ENCODE peak calls at places on chromosome 12, in four cellular contexts. X is cardiac muscle cell, B is neural crest cell, H is transverse colon. Z is an unnamed sample.

GRCh38 chr12:227923-228845 is 14.2 kb upstream of the SLC6A12 start:
- DNase-seq in X (no peak), H (no peak), B (no peak), Z (no peak)

GRCh38 chr12:127459166-127459565 is 807.8 kb upstream of the TMEM132C start:
- DNase-seq in X (no peak), B (no peak), H (no peak), Z (no peak)

GRCh38 chr12:122411537-122411936 is 10.9 kb downstream of the CLIP1 start:
- DNase-seq in X (no peak), H (no peak), B (no peak), Z (no peak)

GRCh38 chr12:46401703-46402102 is 29.1 kb upstream of the SLC38A2 start:
- DNase-seq in X (peak), H (peak), B (no peak), Z (no peak)

GRCh38 chr12:126936181-126936851 is 1330.7 kb upstream of the TMEM132C start:
- DNase-seq in B (no peak), X (no peak), H (peak), Z (no peak)

GRCh38 chr12:54154708-54155316 is 34.0 kb downstream of the SMUG1 start:
- DNase-seq in B (no peak), X (no peak), H (no peak), Z (no peak)

GRCh38 chr12:49827351-49828099 is 688 bp downstream of the NCKAP5L start:
- DNase-seq in B (peak), X (peak), H (peak), Z (peak)

GRCh38 chr12:16891673-16892072 is 285.7 kb upstream of the LMO3 start:
- DNase-seq in X (no peak), B (no peak), H (no peak), Z (no peak)

GRCh38 chr12:88904705-88905104 is 324.4 kb upstream of the KITLG start:
- DNase-seq in H (no peak), X (no peak), B (no peak), Z (no peak)

GRCh38 chr12:47686645-47687240 is 19.1 kb downstream of the RPAP3 start:
- DNase-seq in X (peak), H (no peak), B (peak), Z (no peak)

GRCh38 chr12:100127766-100128508 is 14.7 kb downstream of the BLTP3B start:
- DNase-seq in B (no peak), H (no peak), X (no peak), Z (no peak)

GRCh38 chr12:114608509-114608908 is 75.5 kb downstream of the TBX3 start:
- DNase-seq in H (no peak), X (no peak), B (no peak), Z (no peak)

GRCh38 chr12:112314981-112315380 is 67.2 kb downstream of the HECTD4 start:
- DNase-seq in H (no peak), X (no peak), B (no peak), Z (no peak)
- TF ChIP-seq CTCF in H (no peak), X (no peak), B (no peak), Z (no peak)

DNA sequence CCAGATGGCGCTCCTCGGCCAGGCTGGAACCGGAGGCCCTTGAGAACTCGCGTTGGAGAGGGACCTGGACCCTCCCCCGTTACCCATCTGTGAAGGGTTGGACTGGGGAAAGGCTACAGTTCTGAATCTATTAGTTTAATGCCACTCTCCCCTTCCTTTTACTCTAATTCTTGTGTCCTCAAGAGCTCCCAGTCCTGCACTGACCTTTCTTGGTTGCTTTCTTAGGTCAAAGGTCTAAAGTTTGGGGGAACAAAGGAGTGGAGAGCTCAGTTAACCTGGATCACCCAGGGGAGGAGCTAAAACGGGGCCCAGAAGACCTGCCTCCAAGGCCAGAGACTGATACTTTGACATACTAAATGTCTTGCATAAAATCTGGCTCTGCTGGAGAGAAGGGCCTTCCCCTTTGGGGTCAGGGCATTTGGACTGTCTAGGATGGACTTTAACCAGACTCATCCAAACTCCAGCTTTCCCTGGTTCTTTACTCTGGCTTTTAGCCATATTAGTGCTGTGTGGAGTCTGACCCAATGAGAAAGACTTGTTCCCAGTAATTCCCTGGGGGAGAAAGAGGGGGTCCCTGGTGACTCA is 923 bp upstream of the MLF2 start:
- DNase-seq in H (no peak), B (no peak), X (no peak), Z (no peak)
- TF ChIP-seq CTCF in H (peak), B (no peak), X (peak), Z (no peak)

DNA sequence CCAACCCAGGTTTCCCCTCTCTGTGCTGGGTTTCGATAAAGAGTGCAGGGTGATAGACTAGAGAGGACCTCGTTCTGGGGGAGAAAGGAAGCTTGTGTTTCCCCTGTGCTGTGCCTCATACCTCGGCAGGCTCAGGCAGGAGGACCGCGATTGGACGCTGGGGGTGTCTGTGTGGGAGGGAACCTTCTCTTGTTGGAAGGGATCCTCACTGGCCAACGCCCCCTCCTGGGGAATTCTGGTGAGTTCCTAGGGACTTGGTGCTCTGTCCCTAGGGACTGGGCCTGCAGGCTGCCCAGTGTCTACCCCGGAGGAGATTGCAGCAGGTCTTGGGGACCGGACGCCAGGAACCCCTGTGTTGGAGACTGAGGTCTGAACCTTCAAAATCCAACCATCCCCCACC is 157.4 kb upstream of the PRMT8 start:
- DNase-seq in H (no peak), B (peak), X (peak), Z (no peak)
- TF ChIP-seq CTCF in H (no peak), B (peak), X (no peak), Z (no peak)

DNA sequence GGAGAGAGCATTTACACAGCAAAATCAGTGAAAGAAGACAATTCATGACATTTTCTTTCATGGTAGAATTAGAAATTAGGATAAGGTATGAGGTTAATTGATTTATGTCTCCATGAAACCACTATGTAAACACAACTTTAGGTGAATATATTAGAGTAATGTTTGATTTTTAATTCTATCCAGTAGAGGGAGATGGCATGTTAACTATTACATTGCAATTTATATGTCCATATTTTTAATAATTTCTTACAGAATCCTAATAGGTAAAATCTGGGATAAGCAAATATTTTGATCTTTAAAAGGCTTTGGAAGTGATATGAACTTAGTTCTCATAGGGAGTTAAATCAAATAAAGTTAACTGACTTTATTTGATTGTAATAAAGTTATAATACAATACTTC is 373.4 kb upstream of the PDE3A start:
- DNase-seq in X (no peak), H (no peak), B (no peak), Z (no peak)
- TF ChIP-seq CTCF in X (peak), H (no peak), B (no peak), Z (no peak)

GRCh38 chr12:6192604-6193380 is 7.4 kb upstream of the CD9 start:
- DNase-seq in H (no peak), X (no peak), B (no peak), Z (no peak)

GRCh38 chr12:6197996-6198395 is 2.2 kb upstream of the CD9 start:
- DNase-seq in H (no peak), X (no peak), B (no peak), Z (no peak)

GRCh38 chr12:6198556-6198955 is 1.6 kb upstream of the CD9 start:
- DNase-seq in H (no peak), B (no peak), X (no peak), Z (no peak)

GRCh38 chr12:6195665-6196535 is 4.3 kb upstream of the CD9 start:
- DNase-seq in B (peak), X (peak), H (peak), Z (peak)

DNA sequence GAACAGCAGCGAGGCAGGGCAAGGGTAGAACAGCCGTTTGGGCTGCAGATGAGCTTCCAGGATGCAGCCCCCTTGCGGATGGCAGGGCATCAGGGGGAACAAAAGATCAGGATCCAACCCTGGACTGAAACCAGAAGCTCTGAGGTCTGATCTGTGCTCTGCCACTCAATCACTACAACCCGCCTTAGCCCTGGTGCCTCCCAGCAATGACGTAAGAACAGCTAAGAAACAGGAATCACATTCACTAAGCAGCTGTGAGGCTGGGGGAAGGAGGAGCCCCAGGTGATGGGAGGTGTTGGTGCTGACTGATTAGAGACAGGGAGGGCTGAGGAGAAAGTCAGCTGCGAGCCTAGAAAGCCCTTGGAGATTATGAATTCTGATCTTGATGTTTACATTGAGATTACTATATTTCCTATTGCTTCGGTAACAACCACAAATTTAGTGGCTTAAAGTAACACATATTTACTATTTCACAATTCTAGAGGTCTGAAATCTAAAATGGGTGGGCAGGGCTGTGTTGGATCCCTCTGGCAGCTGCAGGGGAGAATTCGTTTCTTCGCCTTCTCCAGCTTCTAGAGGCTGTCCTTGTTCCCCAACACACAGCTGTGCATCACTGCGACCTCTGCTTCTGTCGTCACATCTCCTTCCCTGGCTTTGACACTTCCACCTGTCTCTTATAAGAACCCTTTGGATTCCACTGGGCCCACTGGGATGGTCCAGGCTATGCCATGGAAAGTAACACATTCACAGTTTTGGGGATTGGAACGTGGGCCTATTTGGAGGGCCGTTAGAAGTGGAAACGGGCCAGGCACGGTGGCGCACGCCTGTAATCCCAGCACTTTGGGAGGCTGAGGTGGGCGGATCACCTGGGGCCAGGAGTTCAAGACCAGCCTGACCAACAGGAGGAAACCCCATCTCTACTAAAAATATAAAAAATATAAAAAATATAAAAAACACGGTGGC is 6.1 kb upstream of the CD9 start:
- DNase-seq in B (no peak), H (peak), X (peak), Z (no peak)
- TF ChIP-seq CTCF in B (no peak), H (no peak), X (no peak), Z (no peak)

GRCh38 chr12:104201238-104202001 is 14.2 kb upstream of the TXNRD1 start:
- DNase-seq in X (peak), B (peak), H (peak), Z (peak)
- TF ChIP-seq CTCF in X (peak), B (peak), H (peak), Z (peak)

GRCh38 chr12:2624543-2625266 is 170.1 kb upstream of the FKBP4 start:
- DNase-seq in B (peak), X (peak), H (no peak), Z (no peak)
- TF ChIP-seq CTCF in B (peak), X (peak), H (no peak), Z (no peak)

DNA sequence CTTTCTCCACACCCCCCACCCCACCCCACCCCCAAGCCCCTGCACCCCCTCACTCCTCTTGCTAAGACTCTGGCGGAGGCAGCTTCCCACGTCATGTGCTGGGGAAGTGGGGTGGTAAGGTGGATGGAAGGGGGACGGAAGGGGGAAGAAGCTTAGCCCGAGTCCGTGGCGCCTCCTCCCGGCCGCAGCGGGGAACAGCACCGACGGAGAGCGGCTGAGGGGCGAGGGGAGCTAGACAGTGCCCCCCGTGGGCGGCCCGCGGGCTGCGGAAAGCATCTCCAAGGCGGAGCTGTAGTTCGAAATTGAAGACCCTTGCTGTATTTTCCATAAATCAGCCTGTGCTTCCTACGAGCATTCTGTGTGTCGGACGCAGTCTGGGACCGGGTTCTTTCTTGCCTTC is 608 bp upstream of the GRIN2B start:
- DNase-seq in H (peak), X (peak), B (peak), Z (no peak)
- TF ChIP-seq CTCF in H (peak), X (peak), B (peak), Z (no peak)

Z was measured in activated B cell treated with CpG ODN at 0.5 μM for 24 hours.